ENCODE peak calls at places on chromosomes 2 and 18, in five cellular contexts. One of them, this sample, is unnamed.

GRCh38 chr2:30371772-30372373 is 75.2 kb upstream of the LCLAT1 start:
- DNase-seq in amniotic stem cell: no peak
- DNase-seq in nucleus accumbens: no peak
- DNase-seq in endothelial cell: no peak
- DNase-seq in H7: no peak
- DNase-seq in this sample: no peak

GRCh38 chr2:238701907-238702206 is 146.0 kb upstream of the TWIST2 start:
- DNase-seq in nucleus accumbens: no peak
- DNase-seq in endothelial cell: no peak
- DNase-seq in H7: no peak
- DNase-seq in amniotic stem cell: no peak
- DNase-seq in this sample: no peak

GRCh38 chr2:67240507-67240906 is 156.6 kb upstream of the ETAA1 start:
- DNase-seq in amniotic stem cell: no peak
- DNase-seq in H7: no peak
- DNase-seq in endothelial cell: no peak
- DNase-seq in nucleus accumbens: no peak
- DNase-seq in this sample: no peak

GRCh38 chr2:33015421-33016142 is 68.8 kb downstream of the LTBP1 start:
- DNase-seq in nucleus accumbens: no peak
- DNase-seq in amniotic stem cell: no peak
- DNase-seq in H7: no peak
- DNase-seq in endothelial cell: no peak
- DNase-seq in this sample: no peak

GRCh38 chr2:233866479-233866878 is 1.7 kb downstream of the MSL3B start:
- DNase-seq in amniotic stem cell: no peak
- DNase-seq in endothelial cell: no peak
- DNase-seq in H7: no peak
- DNase-seq in nucleus accumbens: no peak
- DNase-seq in this sample: no peak

GRCh38 chr2:20365249-20365817 is 14.7 kb upstream of the PUM2 start:
- DNase-seq in H7: no peak
- DNase-seq in endothelial cell: no peak
- DNase-seq in amniotic stem cell: peak; percentile 43
- DNase-seq in nucleus accumbens: no peak
- DNase-seq in this sample: no peak

GRCh38 chr2:49044680-49045079 is 109.6 kb downstream of the FSHR start:
- DNase-seq in H7: peak; percentile 12
- DNase-seq in endothelial cell: peak; percentile 6
- DNase-seq in amniotic stem cell: no peak
- DNase-seq in nucleus accumbens: no peak
- DNase-seq in this sample: no peak

GRCh38 chr2:10658041-10658913 is 31.5 kb downstream of the NOL10 start:
- DNase-seq in H7: no peak
- DNase-seq in nucleus accumbens: no peak
- DNase-seq in amniotic stem cell: peak; percentile 51
- DNase-seq in endothelial cell: no peak
- DNase-seq in this sample: peak; percentile 34

GRCh38 chr2:174648896-174649295 is 51.3 kb upstream of the WIPF1 start:
- DNase-seq in amniotic stem cell: no peak
- DNase-seq in endothelial cell: no peak
- DNase-seq in nucleus accumbens: no peak
- DNase-seq in H7: no peak
- DNase-seq in this sample: no peak

GRCh38 chr2:237885171-237885930 is 25.9 kb downstream of the RAMP1 start:
- DNase-seq in endothelial cell: no peak
- DNase-seq in nucleus accumbens: no peak
- DNase-seq in amniotic stem cell: no peak
- DNase-seq in H7: no peak
- DNase-seq in this sample: no peak

GRCh38 chr2:151217343-151217742 is 44.3 kb downstream of the RBM43 start:
- DNase-seq in nucleus accumbens: no peak
- DNase-seq in endothelial cell: no peak
- DNase-seq in H7: peak; percentile 8
- DNase-seq in amniotic stem cell: no peak
- DNase-seq in this sample: no peak

GRCh38 chr2:69138247-69138754 is 125.3 kb downstream of the ANTXR1 start:
- DNase-seq in H7: no peak
- DNase-seq in endothelial cell: no peak
- DNase-seq in nucleus accumbens: no peak
- DNase-seq in amniotic stem cell: peak; percentile 58
- DNase-seq in this sample: peak; percentile 33

GRCh38 chr18:70535041-70535440 is 246.2 kb downstream of the SOCS6 start:
- DNase-seq in nucleus accumbens: no peak
- DNase-seq in amniotic stem cell: no peak
- DNase-seq in endothelial cell: no peak
- DNase-seq in H7: no peak
- DNase-seq in this sample: no peak